ENCODE peak calls at places on chromosomes 13 and 19, in six cellular contexts. One of them, this sample, is unnamed.
A peak's percentile ranks its signal among the peaks of the same experiment; 100 is the strongest.

GRCh38 chr19:18194554-18195238 is 1.7 kb downstream of the MPV17L2 start:
- DNase-seq in fibroblast of gingiva: no peak
- DNase-seq in GM12878: no peak
- DNase-seq in H4: no peak
- DNase-seq in non-pigmented ciliary epithelial cell: no peak
- DNase-seq in stimulated activated naive CD4-positive, alpha-beta T cell: peak; percentile 42
- DNase-seq in this sample: peak; percentile 76

GRCh38 chr13:40352385-40352778 is 314.1 kb downstream of the FOXO1 start:
- DNase-seq in fibroblast of gingiva: peak; percentile 71
- DNase-seq in stimulated activated naive CD4-positive, alpha-beta T cell: no peak
- DNase-seq in GM12878: no peak
- DNase-seq in non-pigmented ciliary epithelial cell: no peak
- DNase-seq in H4: no peak
- DNase-seq in this sample: no peak

GRCh38 chr13:101623469-101624209 is 171.2 kb downstream of the ITGBL1 start:
- DNase-seq in non-pigmented ciliary epithelial cell: no peak
- DNase-seq in stimulated activated naive CD4-positive, alpha-beta T cell: no peak
- DNase-seq in GM12878: no peak
- DNase-seq in H4: peak; percentile 21
- DNase-seq in fibroblast of gingiva: peak; percentile 18
- DNase-seq in this sample: no peak

GRCh38 chr19:46753420-46754155 is 7.3 kb upstream of the STRN4 start:
- DNase-seq in non-pigmented ciliary epithelial cell: no peak
- DNase-seq in H4: no peak
- DNase-seq in fibroblast of gingiva: no peak
- DNase-seq in GM12878: no peak
- DNase-seq in stimulated activated naive CD4-positive, alpha-beta T cell: peak; percentile 61
- DNase-seq in this sample: no peak

GRCh38 chr13:25525884-25526283 is 154.1 kb downstream of the ATP8A2 start:
- DNase-seq in H4: no peak
- DNase-seq in non-pigmented ciliary epithelial cell: no peak
- DNase-seq in fibroblast of gingiva: no peak
- DNase-seq in GM12878: no peak
- DNase-seq in stimulated activated naive CD4-positive, alpha-beta T cell: no peak
- DNase-seq in this sample: no peak

GRCh38 chr19:46324277-46324676 is 22.6 kb upstream of the PPP5C start:
- DNase-seq in stimulated activated naive CD4-positive, alpha-beta T cell: no peak
- DNase-seq in non-pigmented ciliary epithelial cell: no peak
- DNase-seq in GM12878: no peak
- DNase-seq in fibroblast of gingiva: no peak
- DNase-seq in H4: no peak
- DNase-seq in this sample: no peak

GRCh38 chr13:30785146-30785845 is 50.0 kb downstream of the ALOX5AP start:
- DNase-seq in H4: no peak
- DNase-seq in non-pigmented ciliary epithelial cell: no peak
- DNase-seq in stimulated activated naive CD4-positive, alpha-beta T cell: no peak
- DNase-seq in GM12878: no peak
- DNase-seq in fibroblast of gingiva: no peak
- DNase-seq in this sample: no peak

GRCh38 chr19:1360818-1361461 is 22.8 kb upstream of the NDUFS7 start:
- DNase-seq in H4: peak; percentile 54
- DNase-seq in fibroblast of gingiva: peak; percentile 72
- DNase-seq in stimulated activated naive CD4-positive, alpha-beta T cell: no peak
- DNase-seq in non-pigmented ciliary epithelial cell: no peak
- DNase-seq in GM12878: no peak
- DNase-seq in this sample: no peak

GRCh38 chr19:54230031-54230430 is 7.2 kb upstream of the LILRB3 start:
- DNase-seq in GM12878: no peak
- DNase-seq in non-pigmented ciliary epithelial cell: no peak
- DNase-seq in H4: no peak
- DNase-seq in stimulated activated naive CD4-positive, alpha-beta T cell: no peak
- DNase-seq in fibroblast of gingiva: no peak
- DNase-seq in this sample: no peak

GRCh38 chr19:1266818-1267440 is 2.2 kb upstream of the CIRBP start:
- DNase-seq in GM12878: no peak
- DNase-seq in fibroblast of gingiva: peak; percentile 41
- DNase-seq in H4: no peak
- DNase-seq in non-pigmented ciliary epithelial cell: no peak
- DNase-seq in stimulated activated naive CD4-positive, alpha-beta T cell: peak; percentile 76
- DNase-seq in this sample: peak; percentile 97

GRCh38 chr13:99658266-99658991 is 157.2 kb downstream of the TM9SF2 start:
- DNase-seq in H4: peak; percentile 47
- DNase-seq in GM12878: no peak
- DNase-seq in stimulated activated naive CD4-positive, alpha-beta T cell: peak; percentile 75
- DNase-seq in non-pigmented ciliary epithelial cell: no peak
- DNase-seq in fibroblast of gingiva: peak; percentile 62
- DNase-seq in this sample: peak; percentile 78

GRCh38 chr13:75236774-75237173 is 245.2 kb downstream of the TBC1D4 start:
- DNase-seq in stimulated activated naive CD4-positive, alpha-beta T cell: no peak
- DNase-seq in fibroblast of gingiva: no peak
- DNase-seq in non-pigmented ciliary epithelial cell: no peak
- DNase-seq in GM12878: no peak
- DNase-seq in H4: no peak
- DNase-seq in this sample: no peak

GRCh38 chr19:45773384-45773783 is 4.3 kb upstream of the SIX5 start:
- DNase-seq in fibroblast of gingiva: no peak
- DNase-seq in H4: no peak
- DNase-seq in non-pigmented ciliary epithelial cell: no peak
- DNase-seq in GM12878: no peak
- DNase-seq in stimulated activated naive CD4-positive, alpha-beta T cell: no peak
- DNase-seq in this sample: no peak

GRCh38 chr13:104984296-104984818 is 1551.1 kb downstream of the EFNB2 start:
- DNase-seq in fibroblast of gingiva: no peak
- DNase-seq in H4: peak; percentile 68
- DNase-seq in stimulated activated naive CD4-positive, alpha-beta T cell: peak; percentile 49
- DNase-seq in GM12878: peak; percentile 92
- DNase-seq in non-pigmented ciliary epithelial cell: peak; percentile 38
- DNase-seq in this sample: no peak

GRCh38 chr13:107211073-107211472 is 643.1 kb upstream of the ARGLU1 start:
- DNase-seq in non-pigmented ciliary epithelial cell: peak; percentile 91
- DNase-seq in stimulated activated naive CD4-positive, alpha-beta T cell: peak; percentile 19
- DNase-seq in H4: peak; percentile 78
- DNase-seq in fibroblast of gingiva: peak; percentile 77
- DNase-seq in GM12878: no peak
- DNase-seq in this sample: peak; percentile 84

GRCh38 chr19:4152241-4152998 is 1.0 kb upstream of the CREB3L3 start:
- DNase-seq in non-pigmented ciliary epithelial cell: no peak
- DNase-seq in fibroblast of gingiva: no peak
- DNase-seq in stimulated activated naive CD4-positive, alpha-beta T cell: no peak
- DNase-seq in GM12878: no peak
- DNase-seq in H4: no peak
- DNase-seq in this sample: no peak

GRCh38 chr13:45333973-45334922 is 6.7 kb downstream of the TPT1 start:
- DNase-seq in non-pigmented ciliary epithelial cell: no peak
- DNase-seq in H4: no peak
- DNase-seq in stimulated activated naive CD4-positive, alpha-beta T cell: peak; percentile 62
- DNase-seq in GM12878: no peak
- DNase-seq in fibroblast of gingiva: no peak
- DNase-seq in this sample: no peak

GRCh38 chr13:99374994-99375805 is 68.0 kb upstream of the GPR183 start:
- DNase-seq in stimulated activated naive CD4-positive, alpha-beta T cell: peak; percentile 82
- DNase-seq in GM12878: no peak
- DNase-seq in fibroblast of gingiva: no peak
- DNase-seq in H4: no peak
- DNase-seq in non-pigmented ciliary epithelial cell: no peak
- DNase-seq in this sample: peak; percentile 43

GRCh38 chr19:40982594-40983101 is 8.4 kb upstream of the CYP2B6 start:
- DNase-seq in fibroblast of gingiva: no peak
- DNase-seq in non-pigmented ciliary epithelial cell: peak; percentile 4
- DNase-seq in GM12878: no peak
- DNase-seq in stimulated activated naive CD4-positive, alpha-beta T cell: no peak
- DNase-seq in H4: peak; percentile 64
- DNase-seq in this sample: peak; percentile 63

GRCh38 chr19:3595521-3596061 is 10.3 kb downstream of the GIPC3 start:
- DNase-seq in H4: no peak
- DNase-seq in GM12878: no peak
- DNase-seq in fibroblast of gingiva: no peak
- DNase-seq in stimulated activated naive CD4-positive, alpha-beta T cell: no peak
- DNase-seq in non-pigmented ciliary epithelial cell: no peak
- DNase-seq in this sample: no peak

GRCh38 chr13:61423879-61424278 is 8.2 kb upstream of the PCDH20 start:
- DNase-seq in H4: no peak
- DNase-seq in fibroblast of gingiva: no peak
- DNase-seq in GM12878: no peak
- DNase-seq in stimulated activated naive CD4-positive, alpha-beta T cell: no peak
- DNase-seq in non-pigmented ciliary epithelial cell: no peak
- DNase-seq in this sample: no peak

GRCh38 chr13:50519866-50520265 is 323.6 kb downstream of the DLEU7 start:
- DNase-seq in GM12878: no peak
- DNase-seq in stimulated activated naive CD4-positive, alpha-beta T cell: no peak
- DNase-seq in H4: no peak
- DNase-seq in fibroblast of gingiva: no peak
- DNase-seq in non-pigmented ciliary epithelial cell: no peak
- DNase-seq in this sample: no peak